ENCODE peak calls at places on chromosomes 12 and 14, in four cellular contexts. One of them, this sample, is unnamed.

GRCh38 chr14:61934385-61934784 is 172.2 kb downstream of the SNAPC1 start:
- DNase-seq in K562: no peak
- DNase-seq in GM12878: no peak
- DNase-seq in H1: no peak
- DNase-seq in this sample: no peak

GRCh38 chr14:22122227-22123187 is 448.9 kb upstream of the OR4E1 start:
- DNase-seq in K562: no peak
- DNase-seq in GM12878: no peak
- DNase-seq in H1: no peak
- DNase-seq in this sample: peak

GRCh38 chr12:70724444-70724843 is 87.2 kb upstream of the PTPRB start:
- DNase-seq in K562: no peak
- DNase-seq in GM12878: no peak
- DNase-seq in H1: no peak
- DNase-seq in this sample: no peak

GRCh38 chr12:127294651-127295205 is 972.2 kb upstream of the TMEM132C start:
- DNase-seq in K562: no peak
- DNase-seq in GM12878: no peak
- DNase-seq in H1: no peak
- DNase-seq in this sample: no peak

GRCh38 chr14:89452281-89452680 is 35.2 kb upstream of the FOXN3 start:
- DNase-seq in K562: no peak
- DNase-seq in GM12878: no peak
- DNase-seq in H1: no peak
- DNase-seq in this sample: no peak

GRCh38 chr14:76396714-76397187 is 20.8 kb downstream of the ESRRB start:
- DNase-seq in K562: no peak
- DNase-seq in GM12878: no peak
- DNase-seq in H1: no peak
- DNase-seq in this sample: peak

GRCh38 chr12:52566847-52567291 is 6.8 kb downstream of the KRT74 start:
- DNase-seq in K562: peak
- DNase-seq in GM12878: no peak
- DNase-seq in H1: no peak
- DNase-seq in this sample: no peak

GRCh38 chr14:88233915-88234314 is 89.2 kb downstream of the KCNK10 start:
- DNase-seq in K562: peak
- DNase-seq in GM12878: no peak
- DNase-seq in H1: peak
- DNase-seq in this sample: peak

GRCh38 chr14:55107766-55108554 is 21.1 kb upstream of the LGALS3 start:
- DNase-seq in K562: peak
- DNase-seq in GM12878: no peak
- DNase-seq in H1: no peak
- DNase-seq in this sample: peak

GRCh38 chr14:24576178-24576577 is at the start of gene CTSG:
- DNase-seq in K562: no peak
- DNase-seq in GM12878: no peak
- DNase-seq in H1: no peak
- DNase-seq in this sample: no peak

GRCh38 chr14:100902295-100902694 is 1.2 kb downstream of the RTL1 start:
- DNase-seq in K562: peak
- DNase-seq in GM12878: no peak
- DNase-seq in H1: no peak
- DNase-seq in this sample: peak

GRCh38 chr12:52521175-52521574 is 981 bp upstream of the KRT5 start:
- DNase-seq in K562: no peak
- DNase-seq in GM12878: no peak
- DNase-seq in H1: no peak
- DNase-seq in this sample: no peak

GRCh38 chr12:84804691-84805473 is 107.7 kb downstream of the SLC6A15 start:
- DNase-seq in K562: no peak
- DNase-seq in GM12878: no peak
- DNase-seq in H1: no peak
- DNase-seq in this sample: no peak

GRCh38 chr12:2290516-2291065 is 237.8 kb downstream of the CACNA1C start:
- DNase-seq in K562: no peak
- DNase-seq in GM12878: no peak
- DNase-seq in H1: no peak
- DNase-seq in this sample: no peak

GRCh38 chr12:119659289-119659897 is 8.5 kb upstream of the PRKAB1 start:
- DNase-seq in K562: peak
- DNase-seq in GM12878: no peak
- DNase-seq in H1: no peak
- DNase-seq in this sample: peak

GRCh38 chr12:90058721-90059120 is 350.1 kb upstream of the ATP2B1 start:
- DNase-seq in K562: no peak
- DNase-seq in GM12878: no peak
- DNase-seq in H1: no peak
- DNase-seq in this sample: no peak
- TF ChIP-seq CREB1 in K562: no peak
- TF ChIP-seq CREB1 in GM12878: no peak
- TF ChIP-seq CREB1 in H1: no peak
- TF ChIP-seq CREB1 in this sample: no peak

DNA sequence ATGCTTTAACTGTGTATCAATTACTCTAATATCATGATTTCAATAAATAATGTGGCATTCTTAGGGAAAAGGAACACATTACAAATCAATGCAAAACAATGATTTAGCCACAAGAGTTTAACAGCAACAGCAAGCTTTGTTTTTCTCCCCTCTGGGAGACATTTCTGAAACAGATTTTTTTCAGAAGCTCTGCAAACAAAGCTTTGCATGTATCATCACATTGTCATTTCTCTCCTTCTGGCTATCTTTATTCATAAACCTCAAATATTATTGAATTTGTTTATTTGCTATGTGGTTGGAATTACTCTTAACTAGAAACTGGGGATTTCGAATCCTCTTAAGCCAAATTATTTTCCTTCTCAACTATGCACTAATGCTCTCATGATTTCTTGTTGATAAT is 278.4 kb upstream of the ATXN7L3B start:
- DNase-seq in K562: no peak
- DNase-seq in GM12878: no peak
- DNase-seq in H1: no peak
- DNase-seq in this sample: no peak
- TF ChIP-seq EZH2 in K562: no peak
- TF ChIP-seq EZH2 in GM12878: no peak
- TF ChIP-seq EZH2 in H1: no peak
- TF ChIP-seq EZH2 in this sample: no peak

GRCh38 chr14:81400852-81401251 is 728 bp upstream of the STON2 start:
- DNase-seq in K562: no peak
- DNase-seq in GM12878: no peak
- DNase-seq in H1: no peak
- DNase-seq in this sample: no peak
- TF ChIP-seq ZNF274 in K562: no peak
- TF ChIP-seq ZNF274 in GM12878: no peak
- TF ChIP-seq ZNF274 in H1: no peak
- TF ChIP-seq ZNF274 in this sample: no peak

GRCh38 chr14:105944632-105945610 is 418.5 kb downstream of the TMEM121 start:
- DNase-seq in K562: peak
- DNase-seq in GM12878: no peak
- DNase-seq in H1: no peak
- DNase-seq in this sample: peak
- TF ChIP-seq CREB1 in K562: no peak
- TF ChIP-seq CREB1 in GM12878: no peak
- TF ChIP-seq CREB1 in H1: no peak
- TF ChIP-seq CREB1 in this sample: no peak

GRCh38 chr12:64825143-64826011 is 930 bp downstream of the TBC1D30 start:
- DNase-seq in K562: no peak
- DNase-seq in GM12878: no peak
- DNase-seq in H1: no peak
- DNase-seq in this sample: no peak
- TF ChIP-seq EZH2 in K562: no peak
- TF ChIP-seq EZH2 in GM12878: no peak
- TF ChIP-seq EZH2 in H1: peak
- TF ChIP-seq EZH2 in this sample: no peak

DNA sequence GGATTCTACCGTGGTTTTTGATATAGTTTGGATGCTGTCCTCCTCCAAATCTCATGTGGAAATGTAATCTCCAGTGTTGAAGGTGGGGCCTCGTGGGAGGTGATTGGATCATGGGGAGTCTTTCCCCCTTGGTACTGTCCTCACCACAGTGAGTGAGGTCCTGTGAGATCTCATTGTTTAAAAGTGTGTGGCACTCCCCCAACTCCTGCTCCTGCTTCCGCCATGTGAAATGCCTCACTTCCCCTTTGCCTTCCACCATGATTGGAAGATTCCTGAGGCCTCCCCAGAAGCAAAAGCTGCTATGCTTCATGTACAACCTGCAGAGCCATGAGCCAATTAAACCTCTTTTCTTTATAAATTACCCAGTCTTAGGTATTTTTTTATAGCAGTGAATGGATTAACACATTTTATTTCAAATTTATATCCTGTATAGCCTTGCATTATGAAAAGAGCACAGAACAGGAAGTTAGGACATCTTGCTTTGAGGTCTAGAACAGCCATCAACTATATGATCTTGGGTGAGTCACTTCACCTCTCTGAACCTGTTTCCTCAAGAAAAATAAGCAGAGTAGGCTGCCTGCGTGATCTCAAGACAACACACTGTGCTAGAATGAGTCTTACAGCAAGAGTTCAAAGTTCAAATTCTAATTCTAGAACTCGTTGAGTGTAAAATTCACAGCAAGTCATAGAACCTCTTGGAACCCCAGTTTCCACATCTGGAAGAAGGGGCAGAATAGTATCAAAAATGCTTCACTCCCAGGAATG is 160.9 kb upstream of the EEA1 start:
- DNase-seq in K562: peak
- DNase-seq in GM12878: no peak
- DNase-seq in H1: no peak
- DNase-seq in this sample: no peak
- TF ChIP-seq ZNF274 in K562: no peak
- TF ChIP-seq ZNF274 in GM12878: no peak
- TF ChIP-seq ZNF274 in H1: no peak
- TF ChIP-seq ZNF274 in this sample: no peak

GRCh38 chr12:6424008-6424347 is 20.8 kb upstream of the CD27 start:
- DNase-seq in K562: no peak
- DNase-seq in GM12878: no peak
- DNase-seq in H1: no peak
- DNase-seq in this sample: no peak

GRCh38 chr12:6428326-6428725 is 16.4 kb upstream of the CD27 start:
- DNase-seq in K562: no peak
- DNase-seq in GM12878: no peak
- DNase-seq in H1: no peak
- DNase-seq in this sample: no peak

GRCh38 chr12:6425588-6426531 is 18.9 kb upstream of the CD27 start:
- DNase-seq in K562: no peak
- DNase-seq in GM12878: no peak
- DNase-seq in H1: no peak
- DNase-seq in this sample: peak

GRCh38 chr12:6424848-6425247 is 19.9 kb upstream of the CD27 start:
- DNase-seq in K562: peak
- DNase-seq in GM12878: no peak
- DNase-seq in H1: no peak
- DNase-seq in this sample: no peak

GRCh38 chr12:6426882-6427671 is 17.7 kb upstream of the CD27 start:
- DNase-seq in K562: no peak
- DNase-seq in GM12878: peak
- DNase-seq in H1: no peak
- DNase-seq in this sample: no peak
- TF ChIP-seq CREB1 in K562: no peak
- TF ChIP-seq CREB1 in GM12878: peak
- TF ChIP-seq CREB1 in H1: no peak
- TF ChIP-seq CREB1 in this sample: no peak

DNA sequence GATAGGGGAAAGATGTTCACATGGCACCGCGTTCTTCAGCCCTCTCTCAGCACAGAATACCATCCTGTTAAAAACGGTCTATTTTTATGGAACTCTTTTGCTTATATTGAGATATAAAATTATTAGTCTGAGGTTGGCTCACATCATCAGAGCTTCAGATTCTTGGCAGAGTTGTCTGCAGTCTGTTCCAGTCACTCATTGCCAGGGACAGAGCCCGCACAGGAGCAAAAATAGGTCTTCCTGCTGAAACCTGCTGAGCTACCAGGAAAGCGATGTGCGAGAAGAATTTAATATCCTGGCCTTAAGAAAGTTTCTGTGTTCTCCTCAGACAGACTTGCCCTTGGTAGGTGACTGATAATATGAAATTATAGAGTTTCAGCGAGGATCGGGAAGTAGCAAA is 249.8 kb downstream of the VRK1 start:
- DNase-seq in K562: no peak
- DNase-seq in GM12878: no peak
- DNase-seq in H1: no peak
- DNase-seq in this sample: no peak
- TF ChIP-seq EZH2 in K562: no peak
- TF ChIP-seq EZH2 in GM12878: no peak
- TF ChIP-seq EZH2 in H1: no peak
- TF ChIP-seq EZH2 in this sample: no peak